ENCODE peak calls at places on chromosomes 13 and 19, in four cellular contexts. U is IMR-90, P is AG09309, R is sigmoid colon. G is an unnamed sample.

GRCh38 chr19:58558623-58559274 is 338 bp upstream of the UBE2M start:
- DNase-seq in U (peak), P (peak), R (peak), G (peak)

GRCh38 chr13:84902243-84902642 is 897.0 kb downstream of the SLITRK6 start:
- DNase-seq in U (no peak), P (no peak), R (no peak), G (no peak)

GRCh38 chr13:71879129-71879535 is 12.1 kb upstream of the DACH1 start:
- DNase-seq in U (peak), P (no peak), R (no peak), G (peak)

GRCh38 chr13:100176781-100177389 is 88.0 kb downstream of the PCCA start:
- DNase-seq in U (peak), P (peak), R (no peak), G (peak)

GRCh38 chr13:111845621-111846351 is 221.2 kb upstream of the SOX1 start:
- DNase-seq in U (no peak), P (no peak), R (no peak), G (no peak)

GRCh38 chr13:21225082-21225481 is 48.6 kb downstream of the MRPL57 start:
- DNase-seq in U (no peak), P (no peak), R (no peak), G (no peak)

GRCh38 chr19:39372047-39372802 is 18.7 kb downstream of the PAF1 start:
- DNase-seq in U (peak), P (peak), R (peak), G (peak)

GRCh38 chr19:46654621-46655152 is 6.3 kb downstream of the DACT3 start:
- DNase-seq in U (no peak), P (no peak), R (peak), G (no peak)

GRCh38 chr13:103291693-103292572 is 225.7 kb upstream of the SLC10A2 start:
- DNase-seq in U (no peak), P (no peak), R (no peak), G (no peak)

GRCh38 chr19:42249769-42250168 is 5.2 kb downstream of the ERF start:
- DNase-seq in U (no peak), P (no peak), R (no peak), G (no peak)

GRCh38 chr13:95137096-95137495 is 164.2 kb downstream of the ABCC4 start:
- DNase-seq in U (peak), P (no peak), R (no peak), G (no peak)

GRCh38 chr19:1417145-1417544 is 9.8 kb downstream of the DAZAP1 start:
- DNase-seq in U (peak), P (no peak), R (no peak), G (peak)

GRCh38 chr19:5627395-5627904 is 4.6 kb downstream of the SAFB start:
- DNase-seq in U (peak), P (no peak), R (peak), G (peak)

GRCh38 chr19:10228925-10229324 is 2.2 kb downstream of the S1PR2 start:
- DNase-seq in U (peak), P (no peak), R (no peak), G (peak)

GRCh38 chr13:48679941-48680630 is 26.4 kb downstream of the CYSLTR2 start:
- DNase-seq in U (no peak), P (no peak), R (no peak), G (no peak)

GRCh38 chr13:40922437-40923040 is 96.6 kb downstream of the ELF1 start:
- DNase-seq in U (no peak), P (no peak), R (no peak), G (peak)

GRCh38 chr19:3778104-3778867 is 6.3 kb upstream of the RAX2 start:
- DNase-seq in U (no peak), P (no peak), R (no peak), G (no peak)

GRCh38 chr13:80550856-80551532 is 210.1 kb upstream of the SPRY2 start:
- DNase-seq in U (no peak), P (no peak), R (no peak), G (no peak)

GRCh38 chr13:30978981-30979956 is 46.8 kb downstream of the TEX26 start:
- DNase-seq in U (no peak), P (no peak), R (no peak), G (no peak)

GRCh38 chr19:6233827-6234511 is 45.8 kb downstream of the MLLT1 start:
- DNase-seq in U (no peak), P (no peak), R (no peak), G (no peak)

GRCh38 chr19:6060600-6061391 is 49.5 kb downstream of the RFX2 start:
- DNase-seq in U (peak), P (no peak), R (no peak), G (peak)

DNA sequence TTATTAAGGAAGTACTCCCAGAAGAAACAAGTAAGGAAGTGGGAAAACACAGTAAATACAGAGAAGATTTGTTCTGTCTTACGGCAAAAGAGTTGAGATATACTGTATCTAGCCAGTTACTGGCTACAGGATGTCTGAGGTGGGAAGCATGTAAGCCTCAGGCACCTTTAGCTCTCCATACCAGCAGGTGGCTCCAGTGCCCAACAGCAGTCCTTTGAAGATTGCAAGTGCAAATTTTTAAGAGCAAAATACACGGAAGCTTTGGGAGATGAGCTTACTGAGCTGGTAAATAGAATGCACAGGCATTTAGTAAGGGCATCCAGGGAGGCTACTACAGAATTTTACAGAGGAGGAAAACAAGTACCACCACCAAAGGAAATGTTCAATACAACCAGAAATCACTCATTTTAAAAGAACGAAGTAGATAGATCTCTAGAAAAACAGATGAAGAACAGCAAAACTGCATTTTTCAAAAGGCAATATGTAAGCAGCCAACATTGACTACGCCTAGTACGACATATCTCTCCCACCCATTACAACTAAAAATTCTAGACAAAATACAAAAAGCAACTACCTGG is 57.9 kb upstream of the VSTM2B start:
- DNase-seq in U (peak), P (peak), R (no peak), G (no peak)
- TF ChIP-seq CTCF in U (peak), P (peak), R (no peak), G (no peak)

GRCh38 chr19:17642656-17643055 is 45.5 kb downstream of the UNC13A start:
- DNase-seq in U (no peak), P (no peak), R (no peak), G (no peak)
- H3K4me3 ChIP-seq in U (no peak), P (no peak), R (no peak), G (no peak)

GRCh38 chr19:15479391-15480345 is at the start of gene PGLYRP2:
- DNase-seq in U (no peak), P (no peak), R (no peak), G (no peak)
- TF ChIP-seq CTCF in U (no peak), P (no peak), R (no peak), G (no peak)

DNA sequence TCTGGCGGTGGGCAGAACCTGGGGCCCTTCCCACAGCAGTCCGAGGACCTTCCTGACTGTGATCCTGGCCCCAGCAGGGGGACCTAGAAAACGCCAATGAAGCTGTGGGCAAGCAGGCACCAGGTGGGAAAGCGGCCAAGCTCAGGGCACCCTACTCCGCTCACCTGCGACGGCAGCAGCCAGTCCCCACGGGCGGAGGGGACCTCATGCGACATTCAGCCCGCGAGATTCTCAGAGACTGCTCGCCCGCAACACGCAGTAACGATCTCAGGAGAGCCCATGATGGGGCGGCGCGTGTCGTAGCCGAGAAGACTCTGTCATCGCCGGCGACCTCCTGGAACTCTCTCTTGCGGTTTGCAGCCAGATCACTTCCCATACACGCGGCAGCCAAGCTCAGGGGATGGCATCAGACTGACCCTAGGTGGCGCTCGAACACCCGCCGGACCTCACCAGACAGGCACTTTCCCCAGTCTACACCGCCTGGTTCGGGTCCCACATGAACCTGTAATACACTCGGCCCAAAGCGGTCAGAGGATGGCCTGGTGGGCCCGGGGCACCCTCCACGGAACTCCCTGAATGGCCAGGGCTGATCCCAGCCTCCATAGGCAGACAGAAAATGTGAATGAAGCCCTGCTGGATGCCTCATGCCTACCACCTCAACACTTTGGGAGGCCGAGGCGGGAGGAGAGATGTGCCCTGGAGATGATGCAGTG is 26.5 kb downstream of the MAN2B1 start:
- DNase-seq in U (peak), P (peak), R (peak), G (peak)
- H3K4me3 ChIP-seq in U (no peak), P (no peak), R (peak), G (peak)

GRCh38 chr13:45994752-45995151 is 57.8 kb downstream of the ZC3H13 start:
- DNase-seq in U (no peak), P (no peak), R (no peak), G (no peak)

GRCh38 chr13:45995245-45995644 is 57.3 kb downstream of the ZC3H13 start:
- DNase-seq in U (no peak), P (no peak), R (no peak), G (no peak)

DNA sequence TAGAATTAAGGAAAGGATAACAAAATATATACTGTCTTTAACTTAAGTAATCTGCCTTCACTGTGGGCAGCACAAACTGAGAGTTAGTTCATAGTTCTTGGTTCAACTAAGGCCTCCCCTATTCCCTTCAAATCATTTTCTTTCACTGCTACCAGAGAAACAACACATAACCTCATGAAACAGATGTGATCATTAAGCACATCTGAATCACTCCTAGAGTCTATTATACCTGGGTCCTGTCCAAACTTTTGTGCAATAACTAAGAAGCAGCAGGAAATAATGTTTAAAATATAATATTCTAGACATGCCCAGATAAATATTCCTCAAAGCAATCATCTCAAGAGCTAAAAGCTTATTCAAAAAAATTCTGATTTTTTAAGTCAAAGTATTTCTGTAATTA is 62.9 kb downstream of the ZC3H13 start:
- DNase-seq in U (peak), P (peak), R (no peak), G (peak)
- TF ChIP-seq CTCF in U (no peak), P (no peak), R (no peak), G (no peak)

GRCh38 chr13:77300176-77301141 is 26.4 kb downstream of the MYCBP2 start:
- DNase-seq in U (peak), P (peak), R (no peak), G (peak)
- H3K4me3 ChIP-seq in U (no peak), P (no peak), R (no peak), G (peak)

GRCh38 chr13:87398047-87398446 is 273.1 kb upstream of the SLITRK5 start:
- DNase-seq in U (no peak), P (no peak), R (no peak), G (no peak)
- TF ChIP-seq CTCF in U (no peak), P (no peak), R (no peak), G (no peak)

GRCh38 chr19:54470276-54470887 is 2.7 kb downstream of the CDC42EP5 start:
- DNase-seq in U (no peak), P (no peak), R (no peak), G (no peak)
- H3K4me3 ChIP-seq in U (no peak), P (no peak), R (peak), G (no peak)

GRCh38 chr13:91247768-91248167 is 99.7 kb upstream of the MIR17HG start:
- DNase-seq in U (no peak), P (no peak), R (no peak), G (no peak)
- TF ChIP-seq CTCF in U (peak), P (no peak), R (no peak), G (no peak)